ENCODE peak calls at places on chromosomes 2 and 18, in six cellular contexts. L is Calu3; D is fibroblast of the aortic adventitia; T is amniotic epithelial cell; N is GOT3; B is stimulated activated CD4-positive, alpha-beta T cell treated with anti-CD3 and anti-CD28 coated beads, Interleukin-1b, Interleukin-23, amount 100 ng/mL, for 48 hours. H is an unnamed sample.

GRCh38 chr2:182650704-182651103 is 65.4 kb upstream of the DNAJC10 start:
- DNase-seq in B (no peak), D (peak), N (no peak), T (peak), L (no peak), H (peak)

GRCh38 chr2:226903179-226903578 is 67.3 kb downstream of the RHBDD1 start:
- DNase-seq in T (peak), D (peak), N (no peak), L (no peak), B (peak), H (no peak)

GRCh38 chr2:203783496-203784203 is 77.2 kb downstream of the CD28 start:
- DNase-seq in D (peak), B (no peak), L (no peak), T (peak), N (no peak), H (no peak)

GRCh38 chr2:172282944-172283343 is 144.4 kb upstream of the ITGA6 start:
- DNase-seq in B (no peak), L (no peak), N (no peak), T (peak), D (peak), H (no peak)

GRCh38 chr2:32357545-32358482 is 991 bp downstream of the BIRC6 start:
- DNase-seq in L (peak), D (peak), T (peak), B (peak), N (no peak), H (peak)

GRCh38 chr18:5759169-5759568 is 136.2 kb downstream of the TMEM200C start:
- DNase-seq in N (no peak), T (no peak), B (no peak), D (no peak), L (no peak), H (no peak)

GRCh38 chr2:230124792-230125452 is 56.2 kb upstream of the SLC16A14 start:
- DNase-seq in N (no peak), T (no peak), L (no peak), B (no peak), D (no peak), H (no peak)

GRCh38 chr2:239593455-239593854 is 192.6 kb upstream of the HDAC4 start:
- DNase-seq in T (no peak), B (no peak), N (no peak), L (no peak), D (no peak), H (no peak)

GRCh38 chr2:106841886-106842645 is 43.9 kb downstream of the ST6GAL2 start:
- DNase-seq in T (no peak), N (no peak), D (no peak), B (no peak), L (no peak), H (no peak)

GRCh38 chr2:96103906-96104861 is 12.2 kb downstream of the ADRA2B start:
- DNase-seq in N (no peak), D (no peak), B (no peak), T (no peak), L (no peak), H (no peak)

GRCh38 chr18:13216732-13217465 is 1.7 kb upstream of the LDLRAD4 start:
- DNase-seq in T (no peak), N (no peak), B (peak), L (peak), D (no peak), H (no peak)

GRCh38 chr2:218849721-218850120 is 9.9 kb upstream of the WNT6 start:
- DNase-seq in T (peak), B (no peak), L (peak), N (no peak), D (no peak), H (no peak)

GRCh38 chr2:233822781-233823730 is 31.3 kb downstream of the HJURP start:
- DNase-seq in N (no peak), L (no peak), D (no peak), B (no peak), T (no peak), H (no peak)

GRCh38 chr2:236496311-236496710 is 73.3 kb upstream of the ACKR3 start:
- DNase-seq in D (no peak), N (no peak), T (no peak), L (no peak), B (no peak), H (no peak)

GRCh38 chr2:146989726-146990125 is 855.1 kb upstream of the ACVR2A start:
- DNase-seq in L (no peak), D (no peak), T (peak), B (no peak), N (no peak), H (no peak)

GRCh38 chr18:76255070-76255683 is 239.9 kb downstream of the ZNF516 start:
- DNase-seq in N (no peak), L (no peak), D (no peak), T (no peak), B (no peak), H (no peak)

GRCh38 chr2:181058378-181059269 is 78.2 kb downstream of the UBE2E3 start:
- DNase-seq in T (peak), L (peak), N (no peak), B (peak), D (peak), H (no peak)

GRCh38 chr2:217279571-217279970 is 419.7 kb upstream of the TNP1 start:
- DNase-seq in D (peak), L (no peak), B (no peak), N (peak), T (peak), H (peak)

GRCh38 chr2:213065583-213066444 is 85.6 kb downstream of the IKZF2 start:
- DNase-seq in D (peak), B (no peak), L (peak), N (no peak), T (peak), H (no peak)

GRCh38 chr2:189685540-189686229 is 11.2 kb downstream of the ANKAR start:
- DNase-seq in L (no peak), D (peak), N (no peak), T (peak), B (no peak), H (no peak)

GRCh38 chr2:188294547-188294946 is 2.9 kb downstream of the GULP1 start:
- DNase-seq in N (no peak), D (peak), T (peak), B (no peak), L (no peak), H (no peak)

GRCh38 chr2:235303499-235304291 is 190.1 kb upstream of the AGAP1 start:
- DNase-seq in B (no peak), T (no peak), D (no peak), L (no peak), N (no peak), H (no peak)

GRCh38 chr2:68643011-68643873 is at the start of gene PROKR1:
- DNase-seq in D (no peak), L (peak), B (no peak), N (no peak), T (no peak), H (peak)

GRCh38 chr2:5387421-5387820 is 304.8 kb upstream of the SOX11 start:
- DNase-seq in T (no peak), N (no peak), D (no peak), B (no peak), L (no peak), H (peak)

GRCh38 chr18:22026889-22027288 is 142.5 kb upstream of the GATA6 start:
- DNase-seq in L (no peak), B (no peak), N (no peak), D (no peak), T (no peak), H (no peak)

GRCh38 chr2:149221898-149222297 is 108.5 kb upstream of the LYPD6 start:
- DNase-seq in N (no peak), T (no peak), L (no peak), D (no peak), B (no peak), H (no peak)

GRCh38 chr2:26849056-26850001 is 1.4 kb downstream of the DPYSL5 start:
- DNase-seq in N (no peak), L (no peak), D (no peak), T (no peak), B (no peak), H (no peak)

GRCh38 chr2:197191177-197191947 is 119.2 kb downstream of the ANKRD44 start:
- DNase-seq in T (peak), B (no peak), L (peak), N (no peak), D (peak), H (peak)

GRCh38 chr18:58078889-58079573 is 35.0 kb downstream of the NEDD4L start:
- DNase-seq in D (no peak), L (no peak), T (no peak), B (no peak), N (no peak), H (no peak)

GRCh38 chr18:32802606-32803451 is 30.0 kb upstream of the KLHL14 start:
- DNase-seq in B (no peak), D (no peak), L (no peak), N (no peak), T (no peak), H (peak)

GRCh38 chr2:113407446-113408099 is 29.9 kb upstream of the ZNG1B start:
- DNase-seq in B (no peak), T (peak), N (no peak), L (no peak), D (peak), H (peak)

GRCh38 chr2:138201326-138201725 is 237.1 kb downstream of the HNMT start:
- DNase-seq in L (no peak), B (no peak), N (no peak), T (peak), D (no peak), H (no peak)

GRCh38 chr2:176534798-176535479 is 265.7 kb downstream of the MTX2 start:
- DNase-seq in L (no peak), D (peak), N (no peak), B (no peak), T (peak), H (peak)

GRCh38 chr18:23209796-23210195 is 74.5 kb downstream of the CABLES1 start:
- DNase-seq in L (no peak), T (no peak), B (no peak), N (no peak), D (no peak), H (no peak)

GRCh38 chr18:6942742-6943141 is 174.9 kb downstream of the LAMA1 start:
- DNase-seq in N (no peak), L (no peak), D (no peak), B (no peak), T (no peak), H (no peak)

GRCh38 chr2:146246734-146247523 is 1597.9 kb upstream of the ACVR2A start:
- DNase-seq in N (no peak), L (no peak), D (no peak), T (no peak), B (no peak), H (no peak)

H was measured in Caki2.